ENCODE peak calls at places on chromosomes 13 and 19, in nine cellular contexts. One of them, this sample, is unnamed.

GRCh38 chr13:47858678-47859050 is 142.4 kb downstream of the SUCLA2 start:
- DNase-seq in PC-3: peak
- DNase-seq in MM.1S: no peak
- DNase-seq in HCT116: no peak
- DNase-seq in PC-9: no peak
- DNase-seq in mammary epithelial cell: peak
- DNase-seq in GM23248: peak
- DNase-seq in fibroblast of lung: peak
- DNase-seq in A673: no peak
- DNase-seq in this sample: no peak

GRCh38 chr13:74975122-74975521 is 506.8 kb downstream of the TBC1D4 start:
- DNase-seq in PC-3: no peak
- DNase-seq in MM.1S: no peak
- DNase-seq in HCT116: no peak
- DNase-seq in PC-9: no peak
- DNase-seq in mammary epithelial cell: no peak
- DNase-seq in GM23248: no peak
- DNase-seq in fibroblast of lung: no peak
- DNase-seq in A673: no peak
- DNase-seq in this sample: no peak

GRCh38 chr13:44451109-44451508 is 77.5 kb downstream of the SERP2 start:
- DNase-seq in PC-3: no peak
- DNase-seq in MM.1S: no peak
- DNase-seq in HCT116: no peak
- DNase-seq in PC-9: no peak
- DNase-seq in mammary epithelial cell: no peak
- DNase-seq in GM23248: no peak
- DNase-seq in fibroblast of lung: no peak
- DNase-seq in A673: no peak
- DNase-seq in this sample: no peak

GRCh38 chr19:33240181-33240771 is 14.6 kb upstream of the SLC7A10 start:
- DNase-seq in PC-3: no peak
- DNase-seq in MM.1S: no peak
- DNase-seq in HCT116: no peak
- DNase-seq in PC-9: no peak
- DNase-seq in mammary epithelial cell: no peak
- DNase-seq in GM23248: no peak
- DNase-seq in fibroblast of lung: no peak
- DNase-seq in A673: no peak
- DNase-seq in this sample: no peak

GRCh38 chr19:5064896-5065295 is 96.0 kb downstream of the KDM4B start:
- DNase-seq in PC-3: no peak
- DNase-seq in MM.1S: no peak
- DNase-seq in HCT116: no peak
- DNase-seq in PC-9: no peak
- DNase-seq in mammary epithelial cell: no peak
- DNase-seq in GM23248: no peak
- DNase-seq in fibroblast of lung: no peak
- DNase-seq in A673: no peak
- DNase-seq in this sample: no peak

GRCh38 chr19:17777840-17778620 is 16.9 kb upstream of the B3GNT3 start:
- DNase-seq in PC-3: peak
- DNase-seq in MM.1S: no peak
- DNase-seq in HCT116: peak
- DNase-seq in PC-9: peak
- DNase-seq in mammary epithelial cell: no peak
- DNase-seq in GM23248: peak
- DNase-seq in fibroblast of lung: peak
- DNase-seq in A673: peak
- DNase-seq in this sample: peak

GRCh38 chr13:44169018-44169909 is 204.4 kb upstream of the SERP2 start:
- DNase-seq in PC-3: no peak
- DNase-seq in MM.1S: no peak
- DNase-seq in HCT116: no peak
- DNase-seq in PC-9: no peak
- DNase-seq in mammary epithelial cell: no peak
- DNase-seq in GM23248: peak
- DNase-seq in fibroblast of lung: no peak
- DNase-seq in A673: no peak
- DNase-seq in this sample: no peak

GRCh38 chr13:75771818-75772217 is 135.7 kb downstream of the LMO7 start:
- DNase-seq in PC-3: peak
- DNase-seq in MM.1S: no peak
- DNase-seq in HCT116: peak
- DNase-seq in PC-9: no peak
- DNase-seq in mammary epithelial cell: peak
- DNase-seq in GM23248: peak
- DNase-seq in fibroblast of lung: peak
- DNase-seq in A673: no peak
- DNase-seq in this sample: no peak

GRCh38 chr13:99922631-99923404 is 48.7 kb downstream of the ZIC5 start:
- DNase-seq in PC-3: no peak
- DNase-seq in MM.1S: no peak
- DNase-seq in HCT116: no peak
- DNase-seq in PC-9: no peak
- DNase-seq in mammary epithelial cell: no peak
- DNase-seq in GM23248: no peak
- DNase-seq in fibroblast of lung: no peak
- DNase-seq in A673: no peak
- DNase-seq in this sample: no peak

GRCh38 chr19:14375055-14375581 is 6.1 kb upstream of the ADGRE5 start:
- DNase-seq in PC-3: no peak
- DNase-seq in MM.1S: no peak
- DNase-seq in HCT116: no peak
- DNase-seq in PC-9: no peak
- DNase-seq in mammary epithelial cell: no peak
- DNase-seq in GM23248: no peak
- DNase-seq in fibroblast of lung: no peak
- DNase-seq in A673: no peak
- DNase-seq in this sample: peak

GRCh38 chr13:110330491-110331001 is 23.5 kb downstream of the COL4A2 start:
- DNase-seq in PC-3: no peak
- DNase-seq in MM.1S: no peak
- DNase-seq in HCT116: no peak
- DNase-seq in PC-9: no peak
- DNase-seq in mammary epithelial cell: no peak
- DNase-seq in GM23248: peak
- DNase-seq in fibroblast of lung: peak
- DNase-seq in A673: no peak
- DNase-seq in this sample: no peak

GRCh38 chr13:113783482-113783881 is 24.5 kb downstream of the TMEM255B start:
- DNase-seq in PC-3: peak
- DNase-seq in MM.1S: no peak
- DNase-seq in HCT116: no peak
- DNase-seq in PC-9: no peak
- DNase-seq in mammary epithelial cell: no peak
- DNase-seq in GM23248: no peak
- DNase-seq in fibroblast of lung: no peak
- DNase-seq in A673: no peak
- DNase-seq in this sample: no peak

DNA sequence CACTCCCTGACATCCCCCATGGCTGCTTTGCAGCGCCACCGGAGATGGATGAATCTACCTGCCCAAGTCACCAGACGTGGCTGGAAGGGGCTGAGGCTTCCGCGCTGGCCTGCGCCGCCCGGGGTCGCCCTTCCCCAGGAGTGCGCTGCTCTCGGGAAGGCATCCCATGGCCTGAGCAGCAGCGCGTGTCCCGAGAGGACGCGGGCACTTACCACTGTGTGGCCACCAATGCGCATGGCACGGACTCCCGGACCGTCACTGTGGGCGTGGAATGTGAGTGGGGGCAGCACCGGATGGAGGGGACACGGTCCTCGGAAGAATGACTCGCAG is 4.6 kb downstream of the ICAM5 start:
- DNase-seq in PC-3: no peak
- DNase-seq in MM.1S: no peak
- DNase-seq in HCT116: no peak
- DNase-seq in PC-9: no peak
- DNase-seq in mammary epithelial cell: no peak
- DNase-seq in GM23248: no peak
- DNase-seq in fibroblast of lung: no peak
- DNase-seq in A673: no peak
- DNase-seq in this sample: no peak
- TF ChIP-seq EZH2 in PC-3: no peak
- TF ChIP-seq EZH2 in MM.1S: no peak
- TF ChIP-seq EZH2 in HCT116: no peak
- TF ChIP-seq EZH2 in PC-9: no peak
- TF ChIP-seq EZH2 in mammary epithelial cell: no peak
- TF ChIP-seq EZH2 in GM23248: no peak
- TF ChIP-seq EZH2 in fibroblast of lung: peak
- TF ChIP-seq EZH2 in A673: no peak
- TF ChIP-seq EZH2 in this sample: no peak

GRCh38 chr13:108496364-108497215 is 132.8 kb upstream of the MYO16 start:
- DNase-seq in PC-3: no peak
- DNase-seq in MM.1S: no peak
- DNase-seq in HCT116: no peak
- DNase-seq in PC-9: no peak
- DNase-seq in mammary epithelial cell: no peak
- DNase-seq in GM23248: no peak
- DNase-seq in fibroblast of lung: peak
- DNase-seq in A673: peak
- DNase-seq in this sample: no peak
- TF ChIP-seq EZH2 in PC-3: no peak
- TF ChIP-seq EZH2 in MM.1S: no peak
- TF ChIP-seq EZH2 in HCT116: no peak
- TF ChIP-seq EZH2 in PC-9: no peak
- TF ChIP-seq EZH2 in mammary epithelial cell: peak
- TF ChIP-seq EZH2 in GM23248: no peak
- TF ChIP-seq EZH2 in fibroblast of lung: no peak
- TF ChIP-seq EZH2 in A673: no peak
- TF ChIP-seq EZH2 in this sample: no peak

GRCh38 chr13:33531484-33531883 is 245.9 kb upstream of the STARD13 start:
- DNase-seq in PC-3: no peak
- DNase-seq in MM.1S: no peak
- DNase-seq in HCT116: no peak
- DNase-seq in PC-9: no peak
- DNase-seq in mammary epithelial cell: no peak
- DNase-seq in GM23248: no peak
- DNase-seq in fibroblast of lung: no peak
- DNase-seq in A673: no peak
- DNase-seq in this sample: no peak
- TF ChIP-seq EZH2 in PC-3: no peak
- TF ChIP-seq EZH2 in MM.1S: no peak
- TF ChIP-seq EZH2 in HCT116: no peak
- TF ChIP-seq EZH2 in PC-9: no peak
- TF ChIP-seq EZH2 in mammary epithelial cell: no peak
- TF ChIP-seq EZH2 in GM23248: no peak
- TF ChIP-seq EZH2 in fibroblast of lung: no peak
- TF ChIP-seq EZH2 in A673: no peak
- TF ChIP-seq EZH2 in this sample: no peak

GRCh38 chr19:679418-680286 is 3.5 kb downstream of the FSTL3 start:
- DNase-seq in PC-3: peak
- DNase-seq in MM.1S: no peak
- DNase-seq in HCT116: no peak
- DNase-seq in PC-9: peak
- DNase-seq in mammary epithelial cell: peak
- DNase-seq in GM23248: peak
- DNase-seq in fibroblast of lung: peak
- DNase-seq in A673: peak
- DNase-seq in this sample: peak
- TF ChIP-seq EZH2 in PC-3: no peak
- TF ChIP-seq EZH2 in MM.1S: no peak
- TF ChIP-seq EZH2 in HCT116: no peak
- TF ChIP-seq EZH2 in PC-9: no peak
- TF ChIP-seq EZH2 in mammary epithelial cell: no peak
- TF ChIP-seq EZH2 in GM23248: no peak
- TF ChIP-seq EZH2 in fibroblast of lung: no peak
- TF ChIP-seq EZH2 in A673: no peak
- TF ChIP-seq EZH2 in this sample: no peak

GRCh38 chr19:7916908-7917291 is 2.3 kb downstream of the TGFBR3L start:
- DNase-seq in PC-3: no peak
- DNase-seq in MM.1S: no peak
- DNase-seq in HCT116: no peak
- DNase-seq in PC-9: no peak
- DNase-seq in mammary epithelial cell: no peak
- DNase-seq in GM23248: no peak
- DNase-seq in fibroblast of lung: no peak
- DNase-seq in A673: no peak
- DNase-seq in this sample: no peak
- TF ChIP-seq EZH2 in PC-3: no peak
- TF ChIP-seq EZH2 in MM.1S: no peak
- TF ChIP-seq EZH2 in HCT116: no peak
- TF ChIP-seq EZH2 in PC-9: peak
- TF ChIP-seq EZH2 in mammary epithelial cell: no peak
- TF ChIP-seq EZH2 in GM23248: no peak
- TF ChIP-seq EZH2 in fibroblast of lung: no peak
- TF ChIP-seq EZH2 in A673: no peak
- TF ChIP-seq EZH2 in this sample: no peak

GRCh38 chr13:78029891-78030290 is 111.3 kb upstream of the EDNRB start:
- DNase-seq in PC-3: no peak
- DNase-seq in MM.1S: no peak
- DNase-seq in HCT116: no peak
- DNase-seq in PC-9: no peak
- DNase-seq in mammary epithelial cell: no peak
- DNase-seq in GM23248: no peak
- DNase-seq in fibroblast of lung: no peak
- DNase-seq in A673: no peak
- DNase-seq in this sample: no peak
- TF ChIP-seq EZH2 in PC-3: no peak
- TF ChIP-seq EZH2 in MM.1S: no peak
- TF ChIP-seq EZH2 in HCT116: no peak
- TF ChIP-seq EZH2 in PC-9: no peak
- TF ChIP-seq EZH2 in mammary epithelial cell: no peak
- TF ChIP-seq EZH2 in GM23248: no peak
- TF ChIP-seq EZH2 in fibroblast of lung: no peak
- TF ChIP-seq EZH2 in A673: no peak
- TF ChIP-seq EZH2 in this sample: no peak

DNA sequence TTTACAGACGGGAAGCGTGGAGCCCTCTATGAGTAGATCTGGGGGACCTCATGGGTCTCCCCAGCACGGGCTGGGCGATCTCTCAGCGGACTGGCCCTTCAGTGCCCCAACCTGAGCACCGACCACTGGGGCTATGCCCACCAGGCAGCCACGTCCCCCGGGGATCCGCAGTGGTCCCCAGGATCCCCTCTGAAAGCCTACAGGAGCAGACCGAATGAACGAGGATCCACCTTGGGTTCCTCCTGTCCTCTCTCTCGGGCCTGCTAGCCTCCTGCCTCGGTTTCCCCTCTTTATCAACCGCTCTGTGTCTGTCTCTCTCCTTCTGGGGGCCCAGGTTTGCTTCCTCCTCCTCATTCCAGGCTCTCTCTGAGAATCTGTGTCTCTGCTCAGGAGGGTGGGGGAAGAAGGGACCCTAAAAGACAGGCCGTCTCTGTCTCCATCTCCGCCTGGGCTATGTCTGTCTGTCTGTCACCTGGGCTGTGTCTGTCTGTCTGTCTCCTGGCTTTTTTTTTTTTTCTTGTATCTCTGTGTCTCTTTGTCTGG is 2.0 kb upstream of the MEIS3 start:
- DNase-seq in PC-3: no peak
- DNase-seq in MM.1S: no peak
- DNase-seq in HCT116: no peak
- DNase-seq in PC-9: no peak
- DNase-seq in mammary epithelial cell: no peak
- DNase-seq in GM23248: no peak
- DNase-seq in fibroblast of lung: no peak
- DNase-seq in A673: no peak
- DNase-seq in this sample: no peak
- TF ChIP-seq EZH2 in PC-3: no peak
- TF ChIP-seq EZH2 in MM.1S: no peak
- TF ChIP-seq EZH2 in HCT116: no peak
- TF ChIP-seq EZH2 in PC-9: no peak
- TF ChIP-seq EZH2 in mammary epithelial cell: peak
- TF ChIP-seq EZH2 in GM23248: no peak
- TF ChIP-seq EZH2 in fibroblast of lung: peak
- TF ChIP-seq EZH2 in A673: no peak
- TF ChIP-seq EZH2 in this sample: no peak